ENCODE peak calls at places on chromosomes 1 and 21, in ten cellular contexts. L, F, U, O, W, H, Q, R, V and E are unnamed samples.

GRCh38 chr1:33228935-33229487 is 27.3 kb upstream of the ZNF362 start:
- DNase-seq in L (peak; percentile 75), F (peak; percentile 81), W (peak; percentile 96), H (no peak), U (no peak), Q (no peak), V (no peak), O (peak; percentile 80), R (peak; percentile 85), E (peak; percentile 60)

GRCh38 chr21:32921632-32922230 is 104.0 kb upstream of the OLIG2 start:
- DNase-seq in W (no peak), L (no peak), O (no peak), Q (peak; percentile 40), U (no peak), H (no peak), V (no peak), F (no peak), R (no peak), E (no peak)

GRCh38 chr1:179144621-179145020 is 62.8 kb downstream of the TOR3A start:
- DNase-seq in H (no peak), L (no peak), F (no peak), W (no peak), U (no peak), V (no peak), O (no peak), R (no peak), Q (no peak), E (no peak)

GRCh38 chr21:36966846-36967657 is 583 bp upstream of the HLCS start:
- DNase-seq in R (peak; percentile 66), F (no peak), L (no peak), W (peak; percentile 33), Q (no peak), H (no peak), O (no peak), U (no peak), V (no peak), E (no peak)

GRCh38 chr1:20555025-20555757 is 2.8 kb downstream of the FAM43B start:
- DNase-seq in V (no peak), H (no peak), R (peak; percentile 80), L (peak; percentile 67), O (peak; percentile 50), U (no peak), W (peak; percentile 51), F (peak; percentile 18), Q (no peak), E (no peak)

GRCh38 chr1:16617101-16617727 is 3.9 kb upstream of the NBPF1 start:
- DNase-seq in V (peak; percentile 47), W (no peak), H (no peak), U (peak; percentile 48), F (no peak), L (peak; percentile 73), O (peak; percentile 10), Q (no peak), R (peak; percentile 56), E (no peak)

GRCh38 chr21:37558676-37559204 is 192.2 kb downstream of the DYRK1A start:
- DNase-seq in F (no peak), U (no peak), Q (no peak), V (no peak), L (no peak), H (no peak), W (no peak), O (no peak), R (no peak), E (no peak)

GRCh38 chr1:85894651-85895050 is 186.4 kb upstream of the ZNHIT6 start:
- DNase-seq in U (no peak), R (no peak), Q (no peak), F (peak; percentile 4), L (no peak), W (peak; percentile 64), O (peak; percentile 7), H (no peak), V (peak; percentile 59), E (no peak)

GRCh38 chr1:88982055-88982454 is 10.4 kb downstream of the KYAT3 start:
- DNase-seq in Q (no peak), U (no peak), L (no peak), W (no peak), F (peak; percentile 12), O (no peak), V (no peak), R (no peak), H (no peak), E (no peak)

GRCh38 chr1:229557913-229558414 is 543 bp downstream of the ABCB10 start:
- DNase-seq in W (peak; percentile 24), U (peak; percentile 33), L (peak; percentile 75), Q (peak; percentile 54), F (no peak), R (peak; percentile 58), H (peak; percentile 23), V (peak; percentile 80), O (peak; percentile 24), E (no peak)

GRCh38 chr1:47558601-47559593 is 121.1 kb downstream of the FOXD2 start:
- DNase-seq in V (no peak), R (no peak), O (no peak), F (no peak), H (peak; percentile 75), W (no peak), L (no peak), U (peak; percentile 55), Q (peak; percentile 78), E (no peak)

DNA sequence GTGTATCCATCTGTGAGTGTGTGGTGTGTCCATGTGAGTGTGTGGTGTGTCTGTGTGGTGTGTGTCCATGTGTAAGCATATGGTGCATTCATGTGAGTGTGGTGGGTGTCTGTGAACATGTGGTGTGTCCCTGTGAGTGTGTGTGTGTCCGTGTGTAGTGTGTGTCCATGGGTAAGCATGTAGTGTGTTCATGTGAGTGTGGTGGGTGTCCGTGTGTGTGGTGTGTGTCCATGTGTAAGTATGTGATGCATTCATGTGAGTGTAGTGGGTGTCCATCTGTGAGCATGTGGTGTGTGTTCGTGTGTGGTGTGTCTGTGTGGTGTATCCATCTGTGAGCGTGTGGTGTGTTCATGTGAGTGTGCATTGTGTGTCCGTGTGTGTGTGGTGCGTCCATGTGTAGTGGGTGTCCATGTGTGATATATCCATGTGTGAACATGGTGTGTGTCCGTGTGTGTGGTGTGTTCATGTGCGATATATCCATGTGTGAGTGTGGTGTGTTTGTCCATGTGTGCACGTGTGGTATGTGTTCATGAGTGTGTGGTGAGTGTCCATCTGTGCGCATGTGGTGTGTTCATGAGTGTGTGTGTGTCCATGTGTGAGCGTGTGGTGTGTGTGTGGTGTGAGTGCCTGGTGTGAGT is 12.3 kb downstream of the SLC19A1 start:
- DNase-seq in U (no peak), L (peak; percentile 43), H (no peak), Q (no peak), V (no peak), O (no peak), W (no peak), R (no peak), F (no peak), E (no peak)
- H3K36me3 ChIP-seq in U (peaks cover 3% of the 10 kb centered on the region), L (no peaks in the 10 kb centered on the region), H (no peaks in the 10 kb centered on the region), Q (no peaks in the 10 kb centered on the region), V (peaks cover 12% of the 10 kb centered on the region), O (no peaks in the 10 kb centered on the region), W (no peaks in the 10 kb centered on the region), R (no peaks in the 10 kb centered on the region), F (peaks cover 9% of the 10 kb centered on the region), E (peaks cover 6% of the 10 kb centered on the region)

DNA sequence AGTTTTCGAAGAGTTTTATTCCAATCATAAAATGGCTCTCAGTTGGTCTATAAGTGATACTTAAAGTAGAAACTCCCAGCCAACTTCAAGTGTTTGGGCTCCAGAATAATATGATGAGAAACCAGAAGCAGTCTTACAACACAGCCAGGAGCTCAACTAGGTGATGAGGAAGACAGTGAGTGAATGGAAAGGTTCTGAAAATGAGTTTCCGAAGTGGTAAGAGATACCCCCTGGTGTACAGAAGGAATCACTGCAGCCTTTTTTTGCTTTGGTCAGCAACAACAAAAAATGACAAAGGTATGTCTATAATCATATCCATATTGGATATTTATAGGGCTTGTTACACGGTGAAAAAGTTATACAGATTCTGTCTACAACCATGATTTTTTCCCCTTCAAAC is 16.5 kb downstream of the KRTAP19-1 start:
- DNase-seq in L (no peak), R (no peak), H (no peak), O (no peak), F (no peak), Q (no peak), W (no peak), U (no peak), V (peak; percentile 12), E (no peak)
- TF ChIP-seq CTCF in L (no peak), R (peak; percentile 24), H (peak; percentile 51), O (no peak), F (peak; percentile 28), Q (no peak), W (no peak), U (no peak), V (peak; percentile 74), E (no peak)

DNA sequence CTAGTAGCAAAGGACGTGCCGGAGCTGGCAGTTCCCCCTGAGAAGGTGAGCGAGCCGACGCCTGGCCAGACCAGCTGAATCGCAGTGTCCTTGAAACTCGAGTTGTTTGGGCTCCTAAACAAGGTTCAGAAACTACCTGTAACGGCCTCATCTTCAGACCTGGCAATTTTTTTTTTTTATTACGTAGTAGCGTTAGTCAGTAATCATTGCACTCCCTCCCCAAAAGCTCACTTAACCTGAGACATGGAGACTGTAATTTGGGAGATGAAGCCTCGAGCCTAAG is 409 bp downstream of the LHX8 start:
- DNase-seq in R (no peak), U (no peak), V (no peak), L (no peak), W (no peak), F (no peak), O (no peak), Q (no peak), H (no peak), E (no peak)
- H3K4me3 ChIP-seq in R (no peak overlapping the region), U (no peak overlapping the region), V (no peak overlapping the region), L (no peak overlapping the region), W (no peak overlapping the region), F (no peak overlapping the region), O (no peak overlapping the region), Q (no peak overlapping the region), H (no peak overlapping the region), E (no peak overlapping the region)

GRCh38 chr1:223017291-223017690 is 125.8 kb downstream of the TLR5 start:
- DNase-seq in R (peak; percentile 46), F (no peak), H (no peak), U (no peak), V (no peak), O (peak; percentile 32), Q (no peak), W (no peak), L (no peak), E (no peak)
- H3K36me3 ChIP-seq in R (no peaks in the 10 kb centered on the region), F (no peaks in the 10 kb centered on the region), H (no peaks in the 10 kb centered on the region), U (no peaks in the 10 kb centered on the region), V (no peaks in the 10 kb centered on the region), O (no peaks in the 10 kb centered on the region), Q (no peaks in the 10 kb centered on the region), W (no peaks in the 10 kb centered on the region), L (no peaks in the 10 kb centered on the region), E (no peaks in the 10 kb centered on the region)

DNA sequence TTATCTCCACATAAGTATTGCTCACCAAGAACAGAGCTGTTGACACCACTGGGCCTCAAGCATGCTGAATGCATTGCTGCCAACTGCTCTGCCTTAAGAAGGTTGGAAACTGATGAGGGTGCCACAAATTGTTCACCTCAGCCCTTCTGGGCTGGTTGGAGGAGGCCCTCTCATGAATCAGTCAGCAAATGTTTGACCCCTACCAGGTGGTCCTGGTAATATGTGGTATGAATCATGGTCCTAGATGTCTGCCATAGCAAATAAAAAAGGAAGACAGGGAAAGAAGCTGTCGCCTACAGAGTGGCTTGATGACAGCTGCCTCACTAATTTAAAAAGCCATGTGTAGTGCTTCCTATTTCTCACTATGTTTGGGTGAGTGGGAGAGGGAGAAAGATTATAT is 12.2 kb downstream of the SPATA46 start:
- DNase-seq in Q (no peak), U (no peak), F (no peak), L (no peak), V (no peak), W (no peak), R (no peak), H (no peak), O (no peak), E (no peak)
- TF ChIP-seq CTCF in Q (no peak), U (no peak), F (no peak), L (no peak), V (no peak), W (no peak), R (no peak), H (no peak), O (no peak), E (no peak)

GRCh38 chr1:28811369-28811765 is 603 bp upstream of the OPRD1 start:
- DNase-seq in U (no peak), V (no peak), W (no peak), F (no peak), O (no peak), H (no peak), R (no peak), Q (no peak), L (no peak), E (no peak)
- H3K4me3 ChIP-seq in U (no peak overlapping the region), V (no peak overlapping the region), W (no peak overlapping the region), F (no peak overlapping the region), O (no peak overlapping the region), H (no peak overlapping the region), R (no peak overlapping the region), Q (no peak overlapping the region), L (no peak overlapping the region), E (no peak overlapping the region)